ENCODE peak calls at places on chromosomes 5 and 9, in four cellular contexts. V is IMR-90, E is breast epithelium, U is psoas muscle. I is an unnamed sample. For H3K4me1, the result is how much of the 10 kb centered on the place peaks cover.

GRCh38 chr9:109765821-109766220 is 14.2 kb upstream of the PALM2AKAP2 start:
- DNase-seq in V (no peak), U (no peak), E (no peak), I (no peak)

GRCh38 chr5:9621379-9621903 is 8.7 kb downstream of the TAS2R1 start:
- DNase-seq in V (peak), U (no peak), E (no peak), I (no peak)

GRCh38 chr5:98570010-98570409 is 203.5 kb upstream of the RGMB start:
- DNase-seq in U (no peak), E (no peak), V (peak), I (no peak)

GRCh38 chr9:116806075-116806474 is 119.0 kb downstream of the TRIM32 start:
- DNase-seq in V (peak), E (no peak), U (no peak), I (no peak)

GRCh38 chr5:84718377-84718776 is 333.7 kb upstream of the EDIL3 start:
- DNase-seq in V (peak), U (no peak), E (no peak), I (no peak)

GRCh38 chr9:35906923-35907699 is 1.1 kb downstream of the HRCT1 start:
- DNase-seq in U (peak), E (peak), V (peak), I (peak)

GRCh38 chr9:135673941-135674340 is 10.8 kb downstream of the LCN9 start:
- DNase-seq in V (no peak), E (no peak), U (peak), I (no peak)

GRCh38 chr5:84614907-84615306 is 230.2 kb upstream of the EDIL3 start:
- DNase-seq in V (no peak), U (no peak), E (no peak), I (no peak)

GRCh38 chr5:138575194-138576015 is at the start of gene HSPA9:
- DNase-seq in E (peak), V (peak), U (peak), I (peak)

GRCh38 chr5:168532471-168532870 is 3.4 kb downstream of the FBLL1 start:
- DNase-seq in E (no peak), V (no peak), U (no peak), I (no peak)

GRCh38 chr9:126393876-126394275 is 67.2 kb downstream of the MVB12B start:
- DNase-seq in U (no peak), E (no peak), V (peak), I (no peak)

GRCh38 chr9:93897075-93897970 is 57.8 kb downstream of the BARX1 start:
- DNase-seq in U (no peak), E (no peak), V (no peak), I (peak)

GRCh38 chr9:134546746-134547145 is 94.9 kb upstream of the COL5A1 start:
- DNase-seq in E (no peak), U (peak), V (no peak), I (no peak)

GRCh38 chr9:101736723-101737122 is 1.7 kb downstream of the GRIN3A start:
- DNase-seq in U (peak), V (no peak), E (no peak), I (no peak)

GRCh38 chr5:932628-933250 is 40.1 kb downstream of the TRIP13 start:
- DNase-seq in U (peak), V (peak), E (no peak), I (no peak)

GRCh38 chr9:72665421-72665820 is 144.0 kb downstream of the TMC1 start:
- DNase-seq in E (no peak), V (peak), U (no peak), I (no peak)

GRCh38 chr5:143435207-143435657 is 31.7 kb upstream of the NR3C1 start:
- DNase-seq in V (peak), E (no peak), U (no peak), I (peak)

GRCh38 chr9:27535701-27536118 is 6.1 kb upstream of the MOB3B start:
- DNase-seq in U (no peak), E (no peak), V (no peak), I (no peak)

GRCh38 chr9:36877239-36877638 is 156.8 kb downstream of the PAX5 start:
- DNase-seq in U (peak), E (no peak), V (no peak), I (no peak)

GRCh38 chr5:109859537-109859936 is 169.8 kb downstream of the MAN2A1 start:
- DNase-seq in V (peak), E (no peak), U (no peak), I (no peak)

GRCh38 chr5:176737746-176738699 is 72.3 kb upstream of the UNC5A start:
- DNase-seq in U (no peak), E (peak), V (no peak), I (no peak)

GRCh38 chr9:107674252-107674936 is 184.8 kb upstream of the KLF4 start:
- DNase-seq in U (no peak), E (no peak), V (no peak), I (no peak)

GRCh38 chr9:129509508-129509907 is 111.4 kb downstream of the C9orf50 start:
- DNase-seq in E (no peak), V (peak), U (no peak), I (no peak)

GRCh38 chr5:125006011-125006685 is 259.7 kb upstream of the ZNF608 start:
- DNase-seq in E (no peak), U (no peak), V (no peak), I (no peak)

GRCh38 chr9:120702075-120702474 is 12.2 kb downstream of the MEGF9 start:
- DNase-seq in U (no peak), V (peak), E (no peak), I (no peak)

GRCh38 chr9:98867434-98868168 is 60.1 kb downstream of the GALNT12 start:
- DNase-seq in U (peak), E (peak), V (peak), I (peak)

GRCh38 chr5:172637740-172638139 is 3.3 kb upstream of the NEURL1B start:
- DNase-seq in V (no peak), E (no peak), U (no peak), I (no peak)

GRCh38 chr5:174312641-174313040 is 267.1 kb downstream of the NSG2 start:
- DNase-seq in U (no peak), V (no peak), E (no peak), I (no peak)

GRCh38 chr9:22170990-22171663 is 162.0 kb upstream of the CDKN2B start:
- DNase-seq in V (no peak), U (no peak), E (no peak), I (no peak)

GRCh38 chr5:178383919-178384814 is 151.6 kb upstream of the PHYKPL start:
- DNase-seq in V (no peak), E (no peak), U (no peak), I (no peak)

GRCh38 chr9:98943682-98944129 is at the start of gene COL15A1:
- DNase-seq in E (no peak), V (no peak), U (no peak), I (no peak)

GRCh38 chr5:157827429-157827828 is 31.5 kb downstream of the CLINT1 start:
- DNase-seq in E (no peak), V (peak), U (no peak), I (no peak)

GRCh38 chr5:1255081-1255561 is 29.9 kb downstream of the SLC6A18 start:
- DNase-seq in U (no peak), V (no peak), E (no peak), I (no peak)

GRCh38 chr5:14777932-14778788 is 93.4 kb downstream of the ANKH start:
- DNase-seq in U (no peak), V (no peak), E (no peak), I (no peak)

GRCh38 chr5:65483474-65484346 is 2.0 kb upstream of the ADAMTS6 start:
- DNase-seq in V (peak), E (no peak), U (no peak), I (no peak)

GRCh38 chr9:4097991-4098390 is 201.9 kb downstream of the GLIS3 start:
- DNase-seq in U (no peak), V (no peak), E (no peak), I (no peak)

GRCh38 chr9:4092793-4093709 is 206.8 kb downstream of the GLIS3 start:
- DNase-seq in U (no peak), E (no peak), V (peak), I (no peak)

GRCh38 chr9:4097490-4097889 is 202.4 kb downstream of the GLIS3 start:
- DNase-seq in E (no peak), V (no peak), U (no peak), I (no peak)

GRCh38 chr9:4099961-4100360 is 199.9 kb downstream of the GLIS3 start:
- DNase-seq in V (no peak), U (no peak), E (no peak), I (no peak)

GRCh38 chr9:4096121-4096520 is 203.7 kb downstream of the GLIS3 start:
- DNase-seq in E (no peak), V (no peak), U (no peak), I (no peak)
- H3K4me1 ChIP-seq in E (under half), V (under half), U (under half), I (under half)

GRCh38 chr5:96935556-96936430 is at the start of gene LNPEP:
- DNase-seq in V (peak), E (peak), U (peak), I (peak)
- H3K4me1 ChIP-seq in V (under half), E (under half), U (half or more), I (half or more)

GRCh38 chr9:81321551-81321950 is 367.8 kb downstream of the TLE1 start:
- DNase-seq in U (no peak), V (peak), E (no peak), I (no peak)

GRCh38 chr9:81317223-81317622 is 372.1 kb downstream of the TLE1 start:
- DNase-seq in E (no peak), U (no peak), V (no peak), I (no peak)

GRCh38 chr9:81318571-81318970 is 370.8 kb downstream of the TLE1 start:
- DNase-seq in E (no peak), U (no peak), V (peak), I (no peak)

GRCh38 chr9:81317939-81318338 is 371.4 kb downstream of the TLE1 start:
- DNase-seq in U (no peak), E (no peak), V (no peak), I (no peak)

DNA sequence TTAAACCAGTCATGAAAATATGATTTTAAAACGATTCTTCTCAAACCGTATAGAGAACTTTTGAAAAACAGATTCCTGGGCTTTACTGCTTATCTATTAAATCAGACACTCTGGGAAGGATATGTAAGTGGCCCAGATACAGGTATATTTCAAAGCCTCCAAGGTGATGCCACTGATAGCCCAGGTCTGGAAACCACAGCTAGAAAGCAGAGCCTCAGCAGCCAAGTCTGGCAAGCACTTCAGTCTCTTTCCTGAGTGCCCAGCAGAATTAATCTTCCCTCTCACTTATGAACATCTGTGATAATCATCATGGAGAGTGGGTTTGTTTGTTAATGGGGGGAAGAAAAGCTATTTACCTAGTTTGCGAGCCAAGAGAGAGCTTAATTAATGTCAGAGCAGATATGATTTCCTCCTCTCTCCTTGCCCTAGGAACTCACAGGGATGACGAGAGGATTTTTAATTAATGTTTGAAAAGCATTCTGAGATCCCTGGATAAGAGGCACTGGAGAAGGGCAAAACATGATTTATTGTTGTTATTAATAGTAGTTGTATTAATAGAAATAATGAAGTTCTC is 368.4 kb downstream of the TLE1 start:
- DNase-seq in U (no peak), V (no peak), E (no peak), I (no peak)
- H3K4me1 ChIP-seq in U (under half), V (under half), E (under half), I (under half)

GRCh38 chr9:113621309-113621791 is 157.8 kb downstream of the RGS3 start:
- DNase-seq in E (peak), U (peak), V (peak), I (no peak)
- H3K4me1 ChIP-seq in E (under half), U (under half), V (under half), I (under half)

GRCh38 chr5:29822499-29822898 is 1371.0 kb upstream of the CDH6 start:
- DNase-seq in U (no peak), E (no peak), V (no peak), I (no peak)
- H3K4me1 ChIP-seq in U (under half), E (under half), V (under half), I (under half)

DNA sequence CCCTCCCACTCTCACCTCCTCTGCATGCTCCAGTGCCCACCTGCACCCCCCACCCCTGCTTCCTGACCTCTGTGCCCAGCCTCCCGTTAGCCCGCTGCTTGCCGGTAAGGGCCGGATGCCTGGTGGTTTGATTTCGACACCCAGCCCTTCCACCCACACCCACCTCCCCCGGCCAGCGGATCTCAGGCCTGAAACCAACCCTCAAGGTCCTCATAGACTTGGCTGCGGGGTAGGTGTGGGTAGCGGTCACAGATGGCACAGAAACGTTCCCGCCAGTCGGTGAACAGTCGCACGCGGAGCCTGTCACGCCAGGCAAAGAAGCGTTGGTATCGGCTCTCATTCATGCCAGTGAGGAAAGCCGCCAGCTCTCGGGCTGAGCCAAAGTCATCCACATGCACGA is 1.4 kb downstream of the FUT7 start:
- DNase-seq in E (no peak), V (no peak), U (peak), I (no peak)
- H3K4me1 ChIP-seq in E (under half), V (under half), U (under half), I (under half)

DNA sequence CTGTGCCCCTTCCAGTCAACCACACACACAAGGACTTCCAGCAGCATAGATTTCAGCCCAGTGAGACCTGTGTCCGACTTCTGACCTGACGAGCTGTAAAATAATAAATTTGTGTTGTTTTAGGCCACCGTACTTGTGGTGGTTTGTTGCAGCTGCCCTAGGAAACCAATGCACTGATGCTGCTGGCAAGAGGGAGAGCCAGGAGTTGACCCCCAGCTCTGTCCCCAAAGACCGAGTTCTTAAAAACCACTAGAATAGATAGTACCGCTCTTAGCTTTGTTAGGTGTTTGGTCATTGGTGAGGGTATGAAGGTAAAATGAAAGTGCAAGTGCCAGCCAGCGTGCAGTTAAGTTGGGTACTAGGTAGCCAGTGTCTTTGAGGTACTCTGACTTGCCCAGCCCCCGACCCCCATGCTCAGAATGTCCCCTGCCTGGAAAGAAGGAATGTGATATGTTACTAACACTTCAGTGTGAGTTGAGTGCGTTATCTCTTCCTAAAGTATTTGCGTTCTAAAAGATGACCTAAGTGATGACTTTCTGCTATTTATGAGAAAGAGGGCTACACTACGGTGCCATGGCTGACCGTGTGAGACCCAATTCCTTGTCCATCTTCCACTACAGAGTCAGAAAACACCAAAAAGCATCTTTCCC is 185.6 kb downstream of the AOPEP start:
- DNase-seq in E (no peak), V (no peak), U (no peak), I (no peak)
- H3K4me1 ChIP-seq in E (under half), V (under half), U (under half), I (under half)

DNA sequence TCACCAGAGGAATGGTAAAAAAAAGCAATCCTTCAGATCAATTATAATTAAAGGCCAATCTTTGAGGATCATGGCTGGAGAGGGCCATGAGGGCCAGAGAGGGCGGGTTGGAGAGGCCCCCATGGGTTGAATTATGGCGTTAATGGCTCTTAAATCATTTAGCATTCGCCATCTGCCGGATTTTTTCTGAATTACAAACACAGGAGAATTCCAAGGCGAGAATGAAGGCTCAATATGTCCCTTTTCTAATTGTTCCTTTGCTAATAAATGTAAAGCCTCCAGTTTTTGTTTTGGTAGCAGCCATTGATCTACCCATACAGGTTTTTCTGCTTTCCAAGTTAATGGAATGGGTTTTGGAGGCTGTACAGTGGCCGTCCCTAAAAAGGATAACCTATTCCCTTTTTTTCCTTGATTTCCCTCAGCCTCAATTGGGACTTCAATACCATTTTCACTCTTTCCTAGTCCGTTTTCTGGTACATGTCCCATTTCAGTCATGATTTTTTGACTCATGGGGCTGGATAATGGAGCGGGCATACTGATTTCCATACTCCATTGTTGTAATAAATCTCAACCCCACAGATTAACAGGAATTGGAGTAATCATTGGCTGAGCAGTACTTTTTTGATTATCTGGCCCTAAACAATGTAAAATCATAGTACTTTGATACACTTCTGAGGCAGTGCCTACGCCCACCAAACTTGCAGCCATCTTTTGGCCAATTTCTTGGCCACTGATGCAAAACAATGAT is 6.7 kb upstream of the TMEM141 start:
- DNase-seq in E (no peak), V (no peak), U (no peak), I (no peak)
- H3K4me1 ChIP-seq in E (under half), V (under half), U (under half), I (under half)

GRCh38 chr5:148060881-148061280 is 2.9 kb upstream of the SPINK5 start:
- DNase-seq in V (no peak), U (no peak), E (no peak), I (no peak)

GRCh38 chr5:148060309-148060708 is 3.5 kb upstream of the SPINK5 start:
- DNase-seq in E (no peak), U (no peak), V (no peak), I (no peak)

DNA sequence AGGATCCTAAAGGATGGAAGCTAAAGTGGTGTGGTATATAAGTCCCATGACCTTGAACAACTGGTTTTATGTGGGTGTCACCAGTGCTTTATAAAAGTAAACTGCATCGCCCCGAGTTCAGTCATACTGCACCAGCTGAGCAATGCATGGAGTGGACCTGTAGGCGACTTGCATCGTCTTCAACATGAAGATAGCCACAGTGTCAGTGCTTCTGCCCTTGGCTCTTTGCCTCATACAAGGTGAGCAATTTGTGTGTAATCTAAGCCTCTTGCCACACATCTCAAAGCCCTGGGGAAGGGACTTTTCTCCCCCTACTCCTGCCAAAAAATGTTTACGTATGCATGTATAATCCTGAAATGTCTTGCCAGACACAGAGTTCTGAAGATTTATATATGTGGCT is at the start of gene SPINK5:
- DNase-seq in E (no peak), V (no peak), U (no peak), I (no peak)
- H3K4me1 ChIP-seq in E (under half), V (under half), U (under half), I (under half)